ENCODE peak calls at places on chromosomes 7 and 10, in seven cellular contexts. F is lower lobe of right lung; X is transverse colon; L is left lung; R is CD8-positive, alpha-beta T cell; U is CD4-positive, alpha-beta T cell; S is Peyer's patch. K is an unnamed sample. For H3K9me3, the result is how much of the 10 kb centered on the place peaks cover.

GRCh38 chr7:114660007-114660406 is 245.4 kb downstream of the FOXP2 start:
- DNase-seq in F (no peak), X (no peak), L (no peak), R (no peak), U (no peak), S (no peak), K (no peak)

GRCh38 chr7:115851291-115851690 is 179.3 kb downstream of the TFEC start:
- DNase-seq in F (no peak), X (no peak), L (no peak), R (no peak), U (no peak), S (no peak), K (no peak)

GRCh38 chr7:38329340-38329739 is 55.9 kb upstream of the TARP start:
- DNase-seq in F (no peak), X (no peak), L (no peak), R (no peak), U (no peak), S (no peak), K (no peak)

GRCh38 chr7:47610506-47611044 is 28.7 kb upstream of the TNS3 start:
- DNase-seq in F (no peak), X (no peak), L (no peak), R (no peak), U (no peak), S (no peak), K (no peak)

GRCh38 chr7:2518101-2518500 is 1.5 kb upstream of the LFNG start:
- DNase-seq in F (no peak), X (peak), L (no peak), R (no peak), U (no peak), S (no peak), K (no peak)

GRCh38 chr7:13990319-13990983 is 985 bp upstream of the ETV1 start:
- DNase-seq in F (peak), X (peak), L (peak), R (no peak), U (no peak), S (peak), K (peak)

GRCh38 chr10:31261502-31262311 is 57.3 kb upstream of the ZEB1 start:
- DNase-seq in F (no peak), X (no peak), L (no peak), R (no peak), U (no peak), S (no peak), K (no peak)

GRCh38 chr10:112227331-112227961 is 43.9 kb upstream of the GPAM start:
- DNase-seq in F (peak), X (no peak), L (no peak), R (no peak), U (no peak), S (no peak), K (no peak)

GRCh38 chr10:104209575-104210198 is 22.5 kb downstream of the CFAP43 start:
- DNase-seq in F (no peak), X (no peak), L (no peak), R (peak), U (peak), S (no peak), K (no peak)

GRCh38 chr7:134826105-134826504 is 46.7 kb downstream of the CALD1 start:
- DNase-seq in F (no peak), X (no peak), L (no peak), R (no peak), U (no peak), S (no peak), K (no peak)

GRCh38 chr7:17444673-17445072 is 146.2 kb downstream of the AHR start:
- DNase-seq in F (no peak), X (no peak), L (no peak), R (no peak), U (no peak), S (no peak), K (no peak)

GRCh38 chr10:77737608-77738007 is 100.0 kb upstream of the KCNMA1 start:
- DNase-seq in F (no peak), X (no peak), L (no peak), R (no peak), U (no peak), S (no peak), K (no peak)

GRCh38 chr10:28463676-28464395 is 69.1 kb upstream of the WAC start:
- DNase-seq in F (peak), X (peak), L (peak), R (no peak), U (no peak), S (peak), K (peak)

GRCh38 chr10:119191881-119192280 is 13.3 kb upstream of the PRDX3 start:
- DNase-seq in F (no peak), X (no peak), L (no peak), R (no peak), U (no peak), S (peak), K (no peak)

GRCh38 chr7:142626420-142627035 is 122.7 kb upstream of the PRSS1 start:
- DNase-seq in F (no peak), X (peak), L (peak), R (peak), U (peak), S (peak), K (no peak)

GRCh38 chr10:72084094-72084459 is 4.3 kb downstream of the SPOCK2 start:
- DNase-seq in F (no peak), X (no peak), L (no peak), R (peak), U (peak), S (peak), K (no peak)

GRCh38 chr7:45710271-45711160 is 136.3 kb downstream of the ADCY1 start:
- DNase-seq in F (no peak), X (no peak), L (no peak), R (no peak), U (no peak), S (no peak), K (peak)

GRCh38 chr7:156220078-156220605 is 407.9 kb upstream of the SHH start:
- DNase-seq in F (no peak), X (no peak), L (no peak), R (peak), U (no peak), S (no peak), K (no peak)

GRCh38 chr10:8183241-8183704 is 128.8 kb downstream of the GATA3 start:
- DNase-seq in F (no peak), X (no peak), L (no peak), R (peak), U (peak), S (no peak), K (no peak)

GRCh38 chr10:19347592-19347991 is 299.0 kb downstream of the MALRD1 start:
- DNase-seq in F (no peak), X (no peak), L (no peak), R (no peak), U (no peak), S (no peak), K (no peak)

GRCh38 chr7:148116954-148117353 is 473.6 kb upstream of the C7orf33 start:
- DNase-seq in F (no peak), X (no peak), L (no peak), R (no peak), U (no peak), S (no peak), K (no peak)

GRCh38 chr7:80922254-80923049 is 3.6 kb upstream of the SEMA3C start:
- DNase-seq in F (no peak), X (peak), L (no peak), R (no peak), U (no peak), S (no peak), K (no peak)

GRCh38 chr10:63671317-63671937 is 150.2 kb downstream of the REEP3 start:
- DNase-seq in F (no peak), X (no peak), L (no peak), R (no peak), U (no peak), S (no peak), K (no peak)

GRCh38 chr10:96360766-96361165 is 2.0 kb upstream of the OPALIN start:
- DNase-seq in F (no peak), X (no peak), L (no peak), R (no peak), U (no peak), S (no peak), K (no peak)

GRCh38 chr10:5976689-5977470 is 463 bp downstream of the IL15RA start:
- DNase-seq in F (peak), X (peak), L (peak), R (peak), U (peak), S (peak), K (peak)

GRCh38 chr10:42975005-42975493 is 101.8 kb upstream of the RET start:
- DNase-seq in F (peak), X (no peak), L (peak), R (no peak), U (no peak), S (peak), K (peak)

GRCh38 chr10:95474228-95475002 is 86.8 kb downstream of the SORBS1 start:
- DNase-seq in F (no peak), X (no peak), L (no peak), R (no peak), U (no peak), S (no peak), K (no peak)

GRCh38 chr7:37448057-37448636 is 517 bp downstream of the ELMO1 start:
- DNase-seq in F (no peak), X (peak), L (peak), R (no peak), U (peak), S (peak), K (no peak)

GRCh38 chr7:27157717-27158431 is 1.4 kb upstream of the HOXA7 start:
- DNase-seq in F (no peak), X (peak), L (peak), R (no peak), U (no peak), S (peak), K (no peak)

GRCh38 chr7:55570939-55571338 is 1.4 kb downstream of the VOPP1 start:
- DNase-seq in F (no peak), X (no peak), L (no peak), R (no peak), U (no peak), S (no peak), K (no peak)

GRCh38 chr7:40192036-40192435 is 57.2 kb downstream of the SUGCT start:
- DNase-seq in F (no peak), X (no peak), L (no peak), R (no peak), U (no peak), S (no peak), K (no peak)

GRCh38 chr10:74988787-74989574 is 122.5 kb upstream of the SAMD8 start:
- DNase-seq in F (no peak), X (no peak), L (no peak), R (no peak), U (no peak), S (no peak), K (no peak)

GRCh38 chr10:121596668-121597503 is 1.4 kb downstream of the FGFR2 start:
- DNase-seq in F (no peak), X (peak), L (no peak), R (no peak), U (no peak), S (peak), K (peak)

GRCh38 chr7:28623863-28624262 is 211.5 kb downstream of the CREB5 start:
- DNase-seq in F (no peak), X (no peak), L (no peak), R (no peak), U (no peak), S (no peak), K (no peak)

GRCh38 chr10:121572857-121573540 is 25.2 kb downstream of the FGFR2 start:
- DNase-seq in F (no peak), X (peak), L (no peak), R (no peak), U (no peak), S (no peak), K (no peak)

GRCh38 chr7:158971214-158971613 is 114.9 kb downstream of the DYNC2I1 start:
- DNase-seq in F (no peak), X (no peak), L (no peak), R (no peak), U (no peak), S (no peak), K (no peak)
- H3K9me3 ChIP-seq in F (under half), X (under half), L (under half), R (under half), U (under half), S (under half), K (under half)

GRCh38 chr7:158050441-158051371 is 536.9 kb downstream of the PTPRN2 start:
- DNase-seq in F (peak), X (no peak), L (peak), R (no peak), U (no peak), S (peak), K (peak)

GRCh38 chr7:158052381-158053095 is 535.1 kb downstream of the PTPRN2 start:
- DNase-seq in F (no peak), X (no peak), L (peak), R (no peak), U (no peak), S (peak), K (peak)

GRCh38 chr7:158053516-158053915 is 534.1 kb downstream of the PTPRN2 start:
- DNase-seq in F (no peak), X (no peak), L (no peak), R (no peak), U (no peak), S (peak), K (peak)

GRCh38 chr7:158049271-158049670 is 538.4 kb downstream of the PTPRN2 start:
- DNase-seq in F (no peak), X (no peak), L (peak), R (no peak), U (no peak), S (peak), K (peak)

DNA sequence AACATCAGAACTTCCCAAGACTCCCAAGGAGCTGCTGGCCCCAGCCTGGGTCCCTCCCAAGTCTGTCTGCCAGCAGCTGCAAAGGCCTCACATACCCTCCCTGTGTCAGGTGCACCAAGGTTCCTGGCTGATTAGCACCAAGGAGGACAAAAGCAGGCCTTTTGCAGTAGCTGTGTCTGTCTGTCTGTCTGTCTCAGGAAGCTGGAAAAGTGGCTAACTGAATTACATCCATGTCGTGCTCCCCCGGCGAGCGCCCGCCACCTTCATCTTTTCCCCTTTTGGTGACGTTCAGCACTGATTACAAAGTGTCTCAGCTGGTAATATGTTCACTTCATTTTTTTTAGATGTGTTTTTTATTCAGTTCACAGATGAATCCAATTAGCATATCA is 536.3 kb downstream of the PTPRN2 start:
- DNase-seq in F (peak), X (no peak), L (no peak), R (no peak), U (no peak), S (peak), K (peak)
- H3K9me3 ChIP-seq in F (under half), X (under half), L (under half), R (under half), U (under half), S (under half), K (under half)

GRCh38 chr10:10462116-10462515 is 555.6 kb upstream of the CELF2 start:
- DNase-seq in F (no peak), X (no peak), L (no peak), R (no peak), U (no peak), S (no peak), K (no peak)
- H3K9me3 ChIP-seq in F (under half), X (under half), L (under half), R (under half), U (under half), S (under half), K (under half)

GRCh38 chr10:637221-637620 is 52.2 kb downstream of the DIP2C start:
- DNase-seq in F (no peak), X (no peak), L (no peak), R (no peak), U (no peak), S (no peak), K (no peak)
- H3K9me3 ChIP-seq in F (under half), X (under half), L (under half), R (under half), U (under half), S (under half), K (under half)

DNA sequence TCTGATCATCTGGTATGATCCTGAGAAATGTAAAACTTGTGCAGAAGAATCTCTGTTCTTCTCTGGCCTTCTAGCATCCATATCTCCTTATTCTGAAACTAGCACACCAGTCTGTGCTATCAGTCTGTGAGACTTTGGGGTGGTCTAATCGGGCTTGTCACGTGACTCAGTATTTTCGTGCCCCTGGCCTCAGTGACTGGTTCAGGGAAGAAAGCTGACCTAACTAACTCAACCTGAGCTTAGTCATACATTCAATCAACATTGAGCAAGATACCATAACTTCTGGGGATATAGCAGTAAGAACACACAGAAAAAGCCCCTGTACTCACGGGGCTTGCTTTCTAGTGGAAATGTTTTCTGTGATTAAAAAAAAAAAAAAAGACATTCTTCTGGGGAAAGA is 109.3 kb downstream of the DKK1 start:
- DNase-seq in F (no peak), X (no peak), L (no peak), R (no peak), U (no peak), S (no peak), K (no peak)
- H3K9me3 ChIP-seq in F (under half), X (under half), L (under half), R (under half), U (under half), S (under half), K (under half)

DNA sequence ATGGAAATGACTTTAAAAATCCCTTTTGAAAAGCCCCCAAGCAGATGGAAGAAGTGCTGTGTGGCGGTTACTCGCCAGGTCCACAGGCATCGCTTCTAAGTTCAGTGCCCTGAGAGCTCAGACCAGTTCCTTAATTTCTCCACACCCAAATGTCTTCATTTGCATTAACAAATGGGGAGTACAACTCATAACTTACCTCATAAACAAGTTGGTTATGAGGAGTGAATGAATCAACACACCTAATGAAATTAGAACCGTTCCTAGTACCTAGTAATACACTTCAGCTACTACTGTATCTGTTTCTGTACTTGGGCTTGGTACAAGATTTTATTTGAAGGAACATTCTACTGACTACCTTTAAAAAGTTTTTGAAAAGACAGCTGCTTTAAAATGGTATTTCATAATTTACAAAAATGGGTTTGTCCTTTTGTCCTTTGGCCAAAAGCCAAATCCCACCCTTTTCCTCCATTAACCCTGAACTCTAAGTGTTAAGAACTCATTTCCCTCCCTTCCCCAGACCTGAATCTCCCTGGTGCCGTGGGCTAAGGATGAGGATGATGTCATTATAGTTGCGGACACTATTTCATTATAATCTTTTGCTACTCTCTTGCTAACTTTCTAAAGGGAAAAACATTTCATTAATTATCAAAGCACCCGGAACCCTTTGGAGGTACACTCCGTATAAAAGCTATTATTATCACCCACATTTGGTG is 221.5 kb upstream of the CELF2 start:
- DNase-seq in F (no peak), X (no peak), L (no peak), R (no peak), U (no peak), S (no peak), K (no peak)
- H3K9me3 ChIP-seq in F (under half), X (under half), L (under half), R (under half), U (under half), S (under half), K (under half)

GRCh38 chr7:16396766-16397496 is 24.4 kb downstream of the CRPPA start:
- DNase-seq in F (no peak), X (no peak), L (no peak), R (no peak), U (no peak), S (no peak), K (no peak)
- H3K9me3 ChIP-seq in F (under half), X (under half), L (under half), R (under half), U (under half), S (under half), K (under half)